ENCODE peak calls at places on chromosomes 6 and 20, in four cellular contexts. X is HepG2, Q is IMR-90, W is K562. I is an unnamed sample.

GRCh38 chr20:38275815-38276550 is 15.4 kb upstream of the KIAA1755 start:
- DNase-seq in X (peak; percentile 43), Q (peak; percentile 96), W (no peak), I (no peak)

GRCh38 chr20:33305591-33306057 is 22.6 kb downstream of the BPIFB1 start:
- DNase-seq in X (no peak), Q (no peak), W (no peak), I (peak; percentile 35)

GRCh38 chr6:63097222-63097621 is 114.0 kb upstream of the FKBP1C start:
- DNase-seq in X (no peak), Q (no peak), W (no peak), I (no peak)

GRCh38 chr20:11140359-11140758 is 466.6 kb upstream of the JAG1 start:
- DNase-seq in X (no peak), Q (peak; percentile 84), W (no peak), I (no peak)

GRCh38 chr20:44609006-44609510 is 26.7 kb downstream of the PKIG start:
- DNase-seq in X (peak; percentile 28), Q (no peak), W (no peak), I (no peak)

GRCh38 chr6:63677282-63677681 is 41.7 kb downstream of the PHF3 start:
- DNase-seq in X (peak; percentile 78), Q (no peak), W (no peak), I (no peak)

GRCh38 chr6:161033667-161034066 is 42.1 kb downstream of the MAP3K4 start:
- DNase-seq in X (no peak), Q (no peak), W (no peak), I (no peak)

GRCh38 chr6:154276810-154277577 is 79.6 kb downstream of the IPCEF1 start:
- DNase-seq in X (peak; percentile 42), Q (peak; percentile 50), W (peak; percentile 20), I (peak; percentile 22)

GRCh38 chr6:161745594-161745993 is 471.7 kb upstream of the AGPAT4 start:
- DNase-seq in X (no peak), Q (no peak), W (no peak), I (no peak)

GRCh38 chr20:32336918-32337347 is 21.2 kb upstream of the ASXL1 start:
- DNase-seq in X (peak; percentile 86), Q (peak; percentile 54), W (peak; percentile 55), I (peak; percentile 57)

GRCh38 chr6:128882991-128883571 is at the start of gene LAMA2:
- DNase-seq in X (peak; percentile 7), Q (peak; percentile 55), W (no peak), I (no peak)

GRCh38 chr20:41358230-41358629 is 8.4 kb downstream of the EMILIN3 start:
- DNase-seq in X (no peak), Q (no peak), W (no peak), I (no peak)

GRCh38 chr6:89412071-89413005 is at the start of gene RRAGD:
- DNase-seq in X (no peak), Q (no peak), W (no peak), I (peak; percentile 12)

GRCh38 chr6:38773338-38773737 is 58.2 kb downstream of the DNAH8 start:
- DNase-seq in X (peak; percentile 19), Q (no peak), W (peak; percentile 54), I (no peak)

GRCh38 chr20:35319206-35320197 is 27.3 kb upstream of the FAM83C start:
- DNase-seq in X (no peak), Q (peak; percentile 89), W (no peak), I (peak; percentile 35)

GRCh38 chr6:130303436-130303835 is 62.4 kb upstream of the TMEM200A start:
- DNase-seq in X (no peak), Q (peak; percentile 70), W (no peak), I (no peak)

GRCh38 chr6:15039136-15039535 is 206.7 kb upstream of the JARID2 start:
- DNase-seq in X (no peak), Q (no peak), W (no peak), I (no peak)
- TF ChIP-seq MAZ in X (no peak), Q (no peak), W (no peak), I (no peak)

GRCh38 chr6:170590725-170591124 is 6.3 kb upstream of the PDCD2 start:
- DNase-seq in X (no peak), Q (no peak), W (no peak), I (no peak)

GRCh38 chr6:170583736-170584180 is 679 bp downstream of the PDCD2 start:
- DNase-seq in X (no peak), Q (peak; percentile 1), W (no peak), I (peak; percentile 7)

GRCh38 chr6:170584181-170584953 is at the start of gene PDCD2:
- DNase-seq in X (peak; percentile 91), Q (peak; percentile 88), W (peak; percentile 96), I (peak; percentile 88)

GRCh38 chr6:170584954-170585498 is 589 bp upstream of the PDCD2 start:
- DNase-seq in X (no peak), Q (no peak), W (no peak), I (no peak)
- TF ChIP-seq MAZ in X (no peak), Q (no peak), W (no peak), I (no peak)

DNA sequence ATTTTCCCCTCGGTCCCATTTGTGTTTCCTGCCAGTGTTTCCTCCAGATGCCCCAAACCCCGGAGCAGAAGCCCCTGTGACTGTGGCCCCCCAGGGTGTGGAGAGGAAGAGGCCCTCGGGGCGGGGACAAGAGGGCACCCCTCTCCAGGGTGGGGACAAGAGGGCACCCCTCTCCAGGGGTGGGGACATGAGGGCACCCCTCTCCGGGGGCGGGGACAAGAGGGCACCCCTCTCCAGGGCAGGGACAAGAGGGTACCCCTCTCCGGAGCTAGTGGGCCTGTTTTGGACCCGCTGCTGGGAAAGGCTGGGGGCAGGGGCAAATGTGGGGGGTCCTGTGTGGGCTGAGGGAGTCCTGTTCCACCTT is 13.2 kb downstream of the MYT1 start:
- DNase-seq in X (no peak), Q (no peak), W (no peak), I (no peak)
- TF ChIP-seq MAZ in X (no peak), Q (no peak), W (no peak), I (no peak)

GRCh38 chr6:126919947-126920346 is 198.5 kb upstream of the RSPO3 start:
- DNase-seq in X (no peak), Q (peak; percentile 99), W (no peak), I (peak; percentile 62)
- TF ChIP-seq MAZ in X (no peak), Q (no peak), W (no peak), I (no peak)

GRCh38 chr20:62319346-62319909 is 16.6 kb downstream of the ADRM1 start:
- DNase-seq in X (no peak), Q (no peak), W (no peak), I (no peak)

GRCh38 chr20:62317167-62317655 is 14.4 kb downstream of the ADRM1 start:
- DNase-seq in X (no peak), Q (no peak), W (no peak), I (no peak)

GRCh38 chr20:62316331-62317166 is 13.8 kb downstream of the ADRM1 start:
- DNase-seq in X (no peak), Q (no peak), W (no peak), I (no peak)

GRCh38 chr20:62320581-62321354 is 18.0 kb downstream of the ADRM1 start:
- DNase-seq in X (no peak), Q (no peak), W (peak; percentile 91), I (peak; percentile 37)

DNA sequence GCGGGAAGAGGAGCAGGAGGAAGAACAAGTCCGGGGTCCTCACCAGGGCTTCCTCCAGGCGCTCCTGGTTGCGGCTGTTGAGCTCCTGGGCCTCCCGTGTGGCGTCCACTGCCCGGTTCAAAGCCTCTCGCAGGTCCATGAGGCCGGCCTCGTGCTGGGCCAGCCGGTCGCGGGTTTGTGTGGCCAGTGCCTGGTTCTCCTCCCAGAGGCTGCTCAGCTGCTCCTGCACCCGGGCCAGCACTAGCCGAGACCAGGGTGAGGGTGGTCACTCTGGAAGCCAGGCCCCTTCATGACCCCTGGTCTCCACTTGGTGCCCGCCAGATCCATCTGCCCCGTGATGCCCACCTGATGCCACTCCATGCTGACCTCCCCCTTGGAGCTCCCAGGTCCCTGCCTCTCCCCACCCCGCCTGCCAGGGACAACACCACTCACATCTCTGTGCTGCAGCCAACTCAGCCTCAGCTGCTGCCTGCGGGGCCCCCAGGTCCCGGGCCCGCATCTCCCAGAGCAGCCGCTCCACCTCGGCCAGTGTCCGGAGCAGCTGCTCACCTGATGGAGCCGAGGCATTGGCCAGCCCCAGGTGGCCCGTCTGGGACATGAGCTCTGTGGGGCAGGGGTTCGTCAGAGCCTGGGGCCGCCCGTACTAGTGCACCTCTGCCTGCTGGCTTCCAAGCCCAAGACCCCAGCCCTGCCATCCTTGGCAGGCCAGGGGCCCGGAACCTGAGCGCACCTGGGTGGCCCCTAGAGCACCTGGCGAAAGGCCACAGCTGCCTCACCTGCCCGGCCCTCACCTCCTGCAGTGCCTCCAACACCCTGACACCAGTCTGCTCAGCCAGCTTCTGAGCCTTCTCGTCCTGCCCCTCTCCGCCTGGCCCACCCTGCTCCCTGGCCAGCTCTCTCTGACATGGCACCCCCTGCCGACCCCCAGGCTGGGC is 15.9 kb downstream of the ADRM1 start:
- DNase-seq in X (no peak), Q (no peak), W (no peak), I (peak; percentile 58)
- TF ChIP-seq MAZ in X (no peak), Q (no peak), W (no peak), I (no peak)